ENCODE peak calls at places on chromosomes 12 and 14, in nine cellular contexts. R is glomerular endothelial cell, E is amniotic stem cell, J is GM23248, Z is NCI-H82, C is EH, Q is substantia nigra, W is foreskin fibroblast, T is WTC11. U is an unnamed sample.
A peak's percentile ranks its signal among the peaks of the same experiment; 100 is the strongest.

GRCh38 chr12:39095636-39096330 is 190.4 kb upstream of the CPNE8 start:
- DNase-seq in R (no peak), E (no peak), J (no peak), Z (peak; percentile 47), C (no peak), Q (no peak), W (no peak), T (no peak), U (no peak)

GRCh38 chr14:47442206-47442605 is 233.2 kb downstream of the MDGA2 start:
- DNase-seq in R (no peak), E (no peak), J (peak; percentile 2), Z (peak; percentile 51), C (no peak), Q (no peak), W (no peak), T (peak; percentile 23), U (peak; percentile 46)

GRCh38 chr14:71824816-71825215 is 107.4 kb upstream of the RGS6 start:
- DNase-seq in R (no peak), E (no peak), J (no peak), Z (peak; percentile 7), C (no peak), Q (no peak), W (no peak), T (no peak), U (no peak)

GRCh38 chr12:65461017-65461416 is 182.5 kb downstream of the MSRB3 start:
- DNase-seq in R (no peak), E (no peak), J (no peak), Z (no peak), C (no peak), Q (no peak), W (no peak), T (no peak), U (no peak)

GRCh38 chr12:40226652-40227051 is 1.9 kb downstream of the LRRK2 start:
- DNase-seq in R (no peak), E (peak; percentile 70), J (peak; percentile 96), Z (no peak), C (peak; percentile 80), Q (no peak), W (peak; percentile 93), T (no peak), U (no peak)

GRCh38 chr14:21056520-21057163 is 980 bp upstream of the RNASE8 start:
- DNase-seq in R (no peak), E (no peak), J (peak; percentile 69), Z (no peak), C (peak; percentile 63), Q (no peak), W (peak; percentile 73), T (no peak), U (no peak)

GRCh38 chr14:41605550-41606248 is 977 bp upstream of the LRFN5 start:
- DNase-seq in R (no peak), E (no peak), J (peak; percentile 55), Z (peak; percentile 69), C (no peak), Q (no peak), W (peak; percentile 57), T (peak; percentile 76), U (no peak)

GRCh38 chr12:34604631-34605509 is 582.6 kb downstream of the ALG10 start:
- DNase-seq in R (no peak), E (no peak), J (no peak), Z (no peak), C (no peak), Q (no peak), W (no peak), T (no peak), U (no peak)

GRCh38 chr14:30034049-30034635 is 106.5 kb upstream of the PRKD1 start:
- DNase-seq in R (no peak), E (no peak), J (peak; percentile 42), Z (no peak), C (peak; percentile 64), Q (no peak), W (peak; percentile 73), T (no peak), U (no peak)

GRCh38 chr14:78324353-78324752 is 154.2 kb downstream of the NRXN3 start:
- DNase-seq in R (no peak), E (no peak), J (no peak), Z (no peak), C (no peak), Q (no peak), W (no peak), T (no peak), U (no peak)

GRCh38 chr12:132773077-132774020 is 11.7 kb upstream of the ANKLE2 start:
- DNase-seq in R (no peak), E (no peak), J (no peak), Z (no peak), C (no peak), Q (no peak), W (no peak), T (no peak), U (no peak)

GRCh38 chr14:104891664-104892500 is 26.8 kb downstream of the CEP170B start:
- DNase-seq in R (no peak), E (no peak), J (no peak), Z (no peak), C (no peak), Q (no peak), W (no peak), T (no peak), U (peak; percentile 7)

GRCh38 chr12:9346866-9347327 is 138.7 kb upstream of the PZP start:
- DNase-seq in R (no peak), E (no peak), J (no peak), Z (no peak), C (no peak), Q (no peak), W (no peak), T (no peak), U (no peak)

GRCh38 chr12:124827588-124828184 is 36.0 kb downstream of the SCARB1 start:
- DNase-seq in R (no peak), E (no peak), J (no peak), Z (peak; percentile 48), C (no peak), Q (no peak), W (no peak), T (no peak), U (no peak)

GRCh38 chr12:1474059-1474537 is 120.3 kb downstream of the FBXL14 start:
- DNase-seq in R (peak; percentile 66), E (peak; percentile 79), J (peak; percentile 97), Z (no peak), C (peak; percentile 99), Q (no peak), W (peak; percentile 98), T (no peak), U (no peak)

GRCh38 chr12:29241821-29242591 is 92.9 kb downstream of the FAR2 start:
- DNase-seq in R (no peak), E (peak; percentile 19), J (peak; percentile 93), Z (peak; percentile 83), C (peak; percentile 78), Q (no peak), W (peak; percentile 90), T (no peak), U (peak; percentile 90)

GRCh38 chr12:109793826-109794501 is 39.2 kb downstream of the TRPV4 start:
- DNase-seq in R (no peak), E (no peak), J (no peak), Z (no peak), C (no peak), Q (no peak), W (no peak), T (no peak), U (no peak)

GRCh38 chr12:105025890-105026289 is 39.8 kb downstream of the NOPCHAP1 start:
- DNase-seq in R (no peak), E (peak; percentile 48), J (peak; percentile 67), Z (no peak), C (peak; percentile 79), Q (peak; percentile 5), W (peak; percentile 89), T (no peak), U (no peak)

GRCh38 chr14:101111620-101112290 is 208.2 kb upstream of the RTL1 start:
- DNase-seq in R (no peak), E (no peak), J (no peak), Z (no peak), C (no peak), Q (no peak), W (no peak), T (no peak), U (no peak)

GRCh38 chr12:19234991-19235876 is 105.7 kb downstream of the PLEKHA5 start:
- DNase-seq in R (no peak), E (no peak), J (peak; percentile 52), Z (no peak), C (peak; percentile 55), Q (no peak), W (peak; percentile 33), T (no peak), U (no peak)

GRCh38 chr12:132533584-132533958 is 43.6 kb downstream of the FBRSL1 start:
- DNase-seq in R (no peak), E (no peak), J (no peak), Z (no peak), C (no peak), Q (no peak), W (no peak), T (no peak), U (no peak)

GRCh38 chr12:2629051-2629450 is 165.7 kb upstream of the FKBP4 start:
- DNase-seq in R (no peak), E (no peak), J (peak; percentile 10), Z (no peak), C (no peak), Q (no peak), W (no peak), T (no peak), U (no peak)

GRCh38 chr12:51368640-51369517 is 22.3 kb downstream of the GALNT6 start:
- DNase-seq in R (peak; percentile 61), E (no peak), J (no peak), Z (peak; percentile 46), C (peak; percentile 51), Q (peak; percentile 24), W (no peak), T (peak; percentile 35), U (peak; percentile 48)

GRCh38 chr14:83556746-83557460 is 1973.0 kb upstream of the FLRT2 start:
- DNase-seq in R (no peak), E (no peak), J (peak; percentile 2), Z (no peak), C (peak; percentile 32), Q (no peak), W (peak; percentile 78), T (no peak), U (no peak)

GRCh38 chr12:53825246-53826081 is 73.7 kb upstream of the CISTR start:
- DNase-seq in R (no peak), E (no peak), J (peak; percentile 25), Z (no peak), C (no peak), Q (no peak), W (peak; percentile 66), T (no peak), U (no peak)

GRCh38 chr12:27969901-27970390 is 2.6 kb downstream of the PTHLH start:
- DNase-seq in R (no peak), E (no peak), J (peak; percentile 82), Z (peak; percentile 69), C (peak; percentile 50), Q (peak; percentile 12), W (peak; percentile 67), T (peak; percentile 81), U (peak; percentile 66)

GRCh38 chr14:103879570-103880333 is 32.4 kb upstream of the PPP1R13B start:
- DNase-seq in R (no peak), E (no peak), J (peak; percentile 66), Z (no peak), C (peak; percentile 59), Q (no peak), W (peak; percentile 59), T (peak; percentile 40), U (no peak)

GRCh38 chr12:47863985-47864384 is 40.8 kb downstream of the VDR start:
- DNase-seq in R (no peak), E (no peak), J (no peak), Z (no peak), C (no peak), Q (no peak), W (no peak), T (no peak), U (no peak)

GRCh38 chr14:22039938-22040780 is 366.5 kb upstream of the OR4E1 start:
- DNase-seq in R (no peak), E (no peak), J (peak; percentile 12), Z (peak; percentile 7), C (no peak), Q (no peak), W (no peak), T (no peak), U (no peak)

GRCh38 chr12:76085159-76085868 is 829 bp upstream of the NAP1L1 start:
- DNase-seq in R (no peak), E (no peak), J (peak; percentile 51), Z (peak; percentile 33), C (peak; percentile 33), Q (no peak), W (no peak), T (no peak), U (no peak)